ENCODE peak calls at places on chromosomes 16 and 17, in six cellular contexts. D is CD8-positive, alpha-beta T cell; Z is dorsolateral prefrontal cortex; X is heart right ventricle; Y is psoas muscle; U is AG04450. M is an unnamed sample.

GRCh38 chr16:67967956-67968439 is 439 bp downstream of the SLC12A4 start:
- DNase-seq in U (no peak), Z (no peak), Y (peak; percentile 79), D (no peak), X (peak; percentile 68), M (no peak)

GRCh38 chr17:27323538-27324212 is 29.8 kb downstream of the WSB1 start:
- DNase-seq in X (peak; percentile 84), Z (no peak), U (no peak), Y (peak; percentile 85), D (no peak), M (no peak)

GRCh38 chr17:10261098-10261497 is 62.7 kb upstream of the GAS7 start:
- DNase-seq in U (no peak), D (no peak), Z (no peak), X (no peak), Y (no peak), M (no peak)

GRCh38 chr17:65698381-65699061 is 137.1 kb upstream of the AXIN2 start:
- DNase-seq in U (peak; percentile 34), Z (no peak), X (no peak), D (no peak), Y (no peak), M (peak; percentile 7)

GRCh38 chr17:75350029-75350428 is 55.4 kb downstream of the GRB2 start:
- DNase-seq in Z (no peak), D (no peak), Y (no peak), U (no peak), X (no peak), M (no peak)

GRCh38 chr16:10895053-10895946 is 18.3 kb downstream of the CIITA start:
- DNase-seq in D (no peak), X (peak; percentile 68), U (no peak), Z (no peak), Y (peak; percentile 62), M (peak; percentile 71)

GRCh38 chr17:29930399-29931010 is 477 bp upstream of the SSH2 start:
- DNase-seq in D (no peak), Y (no peak), U (no peak), X (no peak), Z (no peak), M (peak; percentile 15)

GRCh38 chr17:73901661-73902415 is 257.6 kb upstream of the SDK2 start:
- DNase-seq in D (no peak), U (no peak), Y (peak; percentile 58), X (peak; percentile 41), Z (no peak), M (peak; percentile 41)

GRCh38 chr17:18257747-18258355 is 687 bp downstream of the FLII start:
- DNase-seq in Y (peak; percentile 94), D (no peak), X (peak; percentile 75), U (no peak), Z (peak; percentile 52), M (peak; percentile 67)

GRCh38 chr17:76683011-76683755 is 27.6 kb downstream of the MXRA7 start:
- DNase-seq in U (no peak), Y (no peak), Z (no peak), X (no peak), D (no peak), M (no peak)

GRCh38 chr17:3884188-3884587 is 8.7 kb downstream of the CAMKK1 start:
- DNase-seq in U (no peak), D (no peak), X (no peak), Z (no peak), Y (no peak), M (no peak)

GRCh38 chr17:28053044-28053670 is 10.7 kb downstream of the NLK start:
- DNase-seq in Y (no peak), X (no peak), D (no peak), U (no peak), Z (no peak), M (no peak)

GRCh38 chr16:68364601-68364998 is 53.8 kb downstream of the PRMT7 start:
- DNase-seq in X (no peak), U (no peak), Z (no peak), Y (no peak), D (no peak), M (no peak)

GRCh38 chr16:77986021-77986420 is 36.3 kb upstream of the CLEC3A start:
- DNase-seq in Z (no peak), X (no peak), U (no peak), D (no peak), Y (no peak), M (no peak)

GRCh38 chr17:82965371-82965770 is 114.0 kb upstream of the METRNL start:
- DNase-seq in U (no peak), D (no peak), Z (no peak), X (no peak), Y (peak; percentile 35), M (no peak)

GRCh38 chr16:58809213-58809612 is 75.1 kb upstream of the GOT2 start:
- DNase-seq in X (no peak), U (no peak), Z (no peak), D (no peak), Y (no peak), M (no peak)

GRCh38 chr16:85395207-85395912 is 217.8 kb upstream of the GSE1 start:
- DNase-seq in Z (peak; percentile 29), X (peak; percentile 73), Y (peak; percentile 84), D (no peak), U (peak; percentile 96), M (no peak)

GRCh38 chr16:56606071-56606687 is 2.2 kb upstream of the MT2A start:
- DNase-seq in Y (peak; percentile 88), X (no peak), U (no peak), Z (no peak), D (no peak), M (no peak)

GRCh38 chr17:60406887-60407286 is 15.0 kb upstream of the USP32 start:
- DNase-seq in X (no peak), U (no peak), Y (no peak), Z (no peak), D (no peak), M (no peak)

GRCh38 chr17:44171931-44172455 is 1.5 kb downstream of the ASB16 start:
- DNase-seq in Z (no peak), D (no peak), X (no peak), U (no peak), Y (peak; percentile 51), M (no peak)

GRCh38 chr16:81516478-81517149 is 72.0 kb downstream of the CMIP start:
- DNase-seq in D (no peak), Z (no peak), U (no peak), X (no peak), Y (peak; percentile 49), M (no peak)

GRCh38 chr17:37218849-37219248 is 156.9 kb upstream of the C17orf78 start:
- DNase-seq in U (no peak), Z (no peak), X (no peak), D (no peak), Y (no peak), M (no peak)

GRCh38 chr17:37220609-37220953 is 155.2 kb upstream of the C17orf78 start:
- DNase-seq in Z (peak; percentile 27), U (peak; percentile 16), X (no peak), D (no peak), Y (no peak), M (peak; percentile 34)

GRCh38 chr17:37225458-37225857 is 150.3 kb upstream of the C17orf78 start:
- DNase-seq in U (no peak), X (no peak), Y (no peak), D (no peak), Z (no peak), M (no peak)

GRCh38 chr17:37219876-37220608 is 155.7 kb upstream of the C17orf78 start:
- DNase-seq in X (no peak), Z (no peak), Y (no peak), D (no peak), U (no peak), M (no peak)

GRCh38 chr17:37221865-37222264 is 153.9 kb upstream of the C17orf78 start:
- DNase-seq in X (no peak), Z (no peak), U (no peak), D (no peak), Y (no peak), M (no peak)
- TF ChIP-seq CTCF in X (no peak), Z (no peak), U (peak; percentile 18), D (no peak), Y (no peak), M (no peak)

GRCh38 chr17:80071116-80071980 is 30.0 kb upstream of the GAA start:
- DNase-seq in D (no peak), X (peak; percentile 65), Z (no peak), Y (peak; percentile 71), U (no peak), M (no peak)

GRCh38 chr17:80068301-80069160 is 32.1 kb downstream of the CCDC40 start:
- DNase-seq in U (peak; percentile 33), D (no peak), Z (no peak), X (peak; percentile 40), Y (peak; percentile 57), M (no peak)

GRCh38 chr17:80070375-80071115 is 30.8 kb upstream of the GAA start:
- DNase-seq in X (no peak), Y (peak; percentile 55), D (no peak), U (no peak), Z (no peak), M (no peak)

GRCh38 chr17:80067393-80067986 is 31.0 kb downstream of the CCDC40 start:
- DNase-seq in X (no peak), U (no peak), D (no peak), Y (no peak), Z (no peak), M (no peak)

DNA sequence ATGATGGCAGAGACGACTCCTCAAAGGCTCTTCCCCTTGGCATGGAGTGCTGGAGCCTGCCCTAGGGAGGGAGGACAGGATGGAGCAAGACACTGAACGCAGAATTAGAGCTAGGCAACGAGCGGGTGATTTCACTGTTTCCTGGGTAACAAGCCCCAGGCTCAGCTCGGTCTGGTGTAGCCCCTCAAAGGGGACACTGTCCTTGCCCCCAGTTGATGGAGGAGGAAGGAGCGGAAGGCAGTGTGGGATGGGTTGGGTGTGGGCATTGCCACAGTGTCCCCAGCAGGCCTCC is 31.5 kb upstream of the GAA start:
- DNase-seq in D (no peak), Z (no peak), X (no peak), U (no peak), Y (peak; percentile 74), M (no peak)
- TF ChIP-seq CTCF in D (no peak), Z (no peak), X (no peak), U (no peak), Y (no peak), M (no peak)

DNA sequence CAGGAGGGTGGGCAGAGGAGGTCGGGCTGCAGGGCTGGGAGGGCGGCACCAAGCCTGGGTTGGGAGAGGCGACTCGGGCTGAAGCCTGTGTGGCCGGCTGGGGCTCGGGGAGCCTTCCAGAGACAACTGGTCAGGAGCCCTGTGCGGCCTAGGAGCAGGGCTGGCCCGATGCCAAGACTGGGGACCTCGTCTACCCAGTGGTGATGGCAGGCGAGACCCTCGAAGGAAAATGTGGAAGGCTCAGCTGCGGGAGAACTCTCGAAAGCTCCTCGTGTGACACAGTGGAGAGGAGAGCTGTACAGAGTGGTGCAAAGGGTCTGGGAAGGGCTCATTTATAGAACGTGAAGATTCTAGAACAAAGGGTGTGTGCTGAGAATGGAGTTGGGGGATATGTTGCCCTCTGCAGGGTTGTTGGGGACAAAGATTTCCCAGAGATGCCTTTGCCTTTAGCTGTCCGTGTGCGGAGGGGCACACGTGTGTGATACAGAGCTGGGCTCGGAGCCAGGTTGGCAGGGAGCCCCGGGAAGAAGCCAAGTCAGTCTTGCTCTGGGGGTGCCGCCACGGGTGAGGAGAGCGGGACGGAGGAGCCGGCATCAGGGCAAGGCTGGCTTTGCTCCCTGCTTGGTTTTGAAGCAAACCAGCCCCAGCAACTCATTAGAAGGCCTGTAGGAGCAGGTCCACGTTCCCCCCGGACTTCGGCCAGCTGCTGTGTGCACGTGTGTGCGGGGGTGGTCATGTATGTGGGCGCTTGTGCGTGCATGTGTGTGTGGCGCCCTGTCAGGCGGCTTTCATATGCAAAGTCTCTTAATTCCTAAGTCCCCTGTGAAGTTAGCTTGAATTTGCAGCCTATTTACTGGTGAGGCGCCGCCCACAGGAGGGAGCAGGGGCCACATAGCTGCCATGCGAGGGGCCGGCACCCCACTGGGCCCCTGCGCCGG is 132.4 kb upstream of the CHMP6 start:
- DNase-seq in D (no peak), U (peak; percentile 85), Z (peak; percentile 70), X (peak; percentile 79), Y (peak; percentile 92), M (no peak)
- TF ChIP-seq CTCF in D (no peak), U (peak; percentile 36), Z (no peak), X (peak; percentile 20), Y (no peak), M (no peak)

GRCh38 chr16:55370762-55371482 is 46.9 kb downstream of the IRX6 start:
- DNase-seq in D (no peak), U (no peak), Z (peak; percentile 55), Y (peak; percentile 81), X (peak; percentile 73), M (peak; percentile 66)
- TF ChIP-seq CTCF in D (no peak), U (peak; percentile 25), Z (peak; percentile 57), Y (peak; percentile 60), X (peak; percentile 75), M (no peak)